ENCODE peak calls at places on chromosomes 12 and 14, in seven cellular contexts. One of them, this sample, is unnamed.

GRCh38 chr12:53115112-53115890 is 12.0 kb downstream of the SOAT2 start:
- DNase-seq in putamen: no peak
- DNase-seq in NCI-H510A treated with DMSO at 0.1 percent for 48 hours: no peak
- DNase-seq in T-helper 2 cell: no peak
- DNase-seq in NCI-H69: no peak
- DNase-seq in choroid plexus epithelial cell: no peak
- DNase-seq in activated CD4-positive, alpha-beta T cell treated with anti-CD3 and anti-CD28 coated beads for 24 hours: no peak
- DNase-seq in this sample: no peak

GRCh38 chr12:127245437-127245836 is 1021.5 kb upstream of the TMEM132C start:
- DNase-seq in choroid plexus epithelial cell: peak
- DNase-seq in activated CD4-positive, alpha-beta T cell treated with anti-CD3 and anti-CD28 coated beads for 24 hours: no peak
- DNase-seq in NCI-H69: no peak
- DNase-seq in T-helper 2 cell: no peak
- DNase-seq in NCI-H510A treated with DMSO at 0.1 percent for 48 hours: no peak
- DNase-seq in putamen: no peak
- DNase-seq in this sample: no peak

GRCh38 chr12:124422570-124423523 is 128.0 kb downstream of the RFLNA start:
- DNase-seq in NCI-H510A treated with DMSO at 0.1 percent for 48 hours: peak
- DNase-seq in NCI-H69: peak
- DNase-seq in putamen: peak
- DNase-seq in T-helper 2 cell: no peak
- DNase-seq in choroid plexus epithelial cell: peak
- DNase-seq in activated CD4-positive, alpha-beta T cell treated with anti-CD3 and anti-CD28 coated beads for 24 hours: no peak
- DNase-seq in this sample: no peak

GRCh38 chr14:75711796-75712211 is 50.8 kb downstream of the TTLL5 start:
- DNase-seq in activated CD4-positive, alpha-beta T cell treated with anti-CD3 and anti-CD28 coated beads for 24 hours: no peak
- DNase-seq in NCI-H69: peak
- DNase-seq in NCI-H510A treated with DMSO at 0.1 percent for 48 hours: no peak
- DNase-seq in putamen: peak
- DNase-seq in choroid plexus epithelial cell: peak
- DNase-seq in T-helper 2 cell: no peak
- DNase-seq in this sample: no peak

GRCh38 chr12:25241171-25242020 is 9.3 kb downstream of the KRAS start:
- DNase-seq in NCI-H69: peak
- DNase-seq in NCI-H510A treated with DMSO at 0.1 percent for 48 hours: peak
- DNase-seq in putamen: peak
- DNase-seq in choroid plexus epithelial cell: peak
- DNase-seq in activated CD4-positive, alpha-beta T cell treated with anti-CD3 and anti-CD28 coated beads for 24 hours: no peak
- DNase-seq in T-helper 2 cell: no peak
- DNase-seq in this sample: peak

GRCh38 chr12:53100466-53101151 is 2.7 kb upstream of the SOAT2 start:
- DNase-seq in T-helper 2 cell: no peak
- DNase-seq in choroid plexus epithelial cell: no peak
- DNase-seq in putamen: no peak
- DNase-seq in activated CD4-positive, alpha-beta T cell treated with anti-CD3 and anti-CD28 coated beads for 24 hours: no peak
- DNase-seq in NCI-H69: no peak
- DNase-seq in NCI-H510A treated with DMSO at 0.1 percent for 48 hours: no peak
- DNase-seq in this sample: no peak

GRCh38 chr12:25052191-25053020 is 103.5 kb upstream of the BCAT1 start:
- DNase-seq in putamen: peak
- DNase-seq in activated CD4-positive, alpha-beta T cell treated with anti-CD3 and anti-CD28 coated beads for 24 hours: no peak
- DNase-seq in NCI-H69: peak
- DNase-seq in choroid plexus epithelial cell: peak
- DNase-seq in NCI-H510A treated with DMSO at 0.1 percent for 48 hours: no peak
- DNase-seq in T-helper 2 cell: no peak
- DNase-seq in this sample: peak

GRCh38 chr14:92596328-92596943 is 82.9 kb downstream of the RIN3 start:
- DNase-seq in choroid plexus epithelial cell: peak
- DNase-seq in activated CD4-positive, alpha-beta T cell treated with anti-CD3 and anti-CD28 coated beads for 24 hours: no peak
- DNase-seq in NCI-H69: peak
- DNase-seq in T-helper 2 cell: no peak
- DNase-seq in NCI-H510A treated with DMSO at 0.1 percent for 48 hours: no peak
- DNase-seq in putamen: no peak
- DNase-seq in this sample: no peak

GRCh38 chr12:94151577-94151976 is 3.2 kb downstream of the PLXNC1 start:
- DNase-seq in T-helper 2 cell: no peak
- DNase-seq in NCI-H510A treated with DMSO at 0.1 percent for 48 hours: no peak
- DNase-seq in putamen: no peak
- DNase-seq in NCI-H69: peak
- DNase-seq in choroid plexus epithelial cell: no peak
- DNase-seq in activated CD4-positive, alpha-beta T cell treated with anti-CD3 and anti-CD28 coated beads for 24 hours: no peak
- DNase-seq in this sample: no peak